ENCODE peak calls at places on chromosomes 11 and 22, in eight cellular contexts. B is tibial nerve, C is mesenchymal stem cell, R is heart left ventricle, X is H9, Z is MM.1S, E is heart right ventricle, S is DND-41. T is an unnamed sample. For H3K4me1, H3K9me3 and H3K27me3, the result is how much of the 10 kb centered on the place peaks cover.

GRCh38 chr11:2534957-2535672 is 90.3 kb downstream of the KCNQ1 start:
- DNase-seq in B (no peak), C (no peak), R (peak), X (no peak), Z (no peak), E (no peak), S (no peak), T (peak)

GRCh38 chr11:64040684-64041267 is 5.0 kb downstream of the FLRT1 start:
- DNase-seq in B (no peak), C (no peak), R (no peak), X (peak), Z (no peak), E (no peak), S (no peak), T (no peak)

GRCh38 chr11:2442554-2442953 is 1.8 kb downstream of the TRPM5 start:
- DNase-seq in B (no peak), C (no peak), R (no peak), X (no peak), Z (no peak), E (no peak), S (peak), T (no peak)

GRCh38 chr11:45859661-45860140 is 12.4 kb downstream of the CRY2 start:
- DNase-seq in B (peak), C (peak), R (peak), X (peak), Z (no peak), E (peak), S (no peak), T (peak)

GRCh38 chr22:49862408-49862776 is 8.7 kb downstream of the ZBED4 start:
- DNase-seq in B (no peak), C (no peak), R (no peak), X (no peak), Z (no peak), E (no peak), S (no peak), T (no peak)

GRCh38 chr22:36659762-36660509 is 43.6 kb downstream of the CACNG2 start:
- DNase-seq in B (peak), C (peak), R (peak), X (no peak), Z (no peak), E (peak), S (no peak), T (peak)

GRCh38 chr11:106077609-106078517 is at the start of gene AASDHPPT:
- DNase-seq in B (peak), C (no peak), R (peak), X (no peak), Z (no peak), E (peak), S (peak), T (no peak)

GRCh38 chr22:37242395-37242918 is 1.6 kb downstream of the RAC2 start:
- DNase-seq in B (no peak), C (peak), R (peak), X (no peak), Z (peak), E (peak), S (peak), T (peak)

GRCh38 chr22:41417622-41418390 is 28.8 kb downstream of the TOB2 start:
- DNase-seq in B (peak), C (no peak), R (peak), X (no peak), Z (no peak), E (peak), S (no peak), T (peak)

GRCh38 chr11:304061-304506 is 3.5 kb upstream of the IFITM2 start:
- DNase-seq in B (no peak), C (no peak), R (no peak), X (no peak), Z (no peak), E (no peak), S (no peak), T (peak)

GRCh38 chr11:207213-208176 is at the start of the genes BET1L and RIC8A:
- DNase-seq in B (peak), C (peak), R (peak), X (peak), Z (peak), E (peak), S (peak), T (peak)

GRCh38 chr11:94750319-94751215 is 17.6 kb upstream of the AMOTL1 start:
- DNase-seq in B (no peak), C (no peak), R (peak), X (no peak), Z (no peak), E (peak), S (no peak), T (peak)
- H3K4me1 ChIP-seq in B (under half), C (under half), R (under half), X (under half), Z (under half), E (under half), S (under half), T (under half)

GRCh38 chr11:120499088-120499487 is 12.5 kb upstream of the GRIK4 start:
- DNase-seq in B (no peak), C (no peak), R (no peak), X (no peak), Z (peak), E (no peak), S (no peak), T (no peak)
- H3K9me3 ChIP-seq in B (under half), C (under half), R (under half), X (under half), Z (under half), E (under half), S (under half), T (under half)

GRCh38 chr11:34631297-34631696 is 10.4 kb downstream of the EHF start:
- DNase-seq in B (no peak), C (no peak), R (no peak), X (no peak), Z (no peak), E (no peak), S (no peak), T (no peak)

GRCh38 chr11:34631737-34632104 is 10.8 kb downstream of the EHF start:
- DNase-seq in B (no peak), C (no peak), R (no peak), X (no peak), Z (no peak), E (no peak), S (no peak), T (no peak)

GRCh38 chr11:34632105-34632780 is 11.3 kb downstream of the EHF start:
- DNase-seq in B (no peak), C (no peak), R (peak), X (no peak), Z (no peak), E (peak), S (no peak), T (no peak)

GRCh38 chr11:34633990-34634725 is 13.3 kb downstream of the EHF start:
- DNase-seq in B (peak), C (no peak), R (no peak), X (no peak), Z (peak), E (no peak), S (no peak), T (no peak)

GRCh38 chr11:34633640-34633989 is 12.7 kb downstream of the EHF start:
- DNase-seq in B (no peak), C (no peak), R (no peak), X (no peak), Z (no peak), E (no peak), S (no peak), T (no peak)
- H3K27me3 ChIP-seq in B (under half), C (under half), R (under half), X (under half), Z (under half), E (under half), S (under half), T (under half)

GRCh38 chr11:21475276-21475675 is 717.6 kb upstream of the ANO5 start:
- DNase-seq in B (no peak), C (no peak), R (no peak), X (no peak), Z (no peak), E (no peak), S (no peak), T (no peak)
- H3K4me1 ChIP-seq in B (under half), C (under half), R (under half), X (under half), Z (under half), E (under half), S (under half), T (under half)

GRCh38 chr22:22458387-22458786 is 50.2 kb downstream of the ZNF280B start:
- DNase-seq in B (no peak), C (no peak), R (no peak), X (no peak), Z (no peak), E (no peak), S (no peak), T (no peak)
- H3K9me3 ChIP-seq in B (under half), C (under half), R (under half), X (under half), Z (under half), E (under half), S (under half), T (under half)

GRCh38 chr11:88353835-88354496 is 16.4 kb upstream of the CTSC start:
- DNase-seq in B (no peak), C (no peak), R (no peak), X (no peak), Z (no peak), E (no peak), S (no peak), T (no peak)
- H3K27me3 ChIP-seq in B (under half), C (under half), R (under half), X (under half), Z (under half), E (under half), S (under half), T (under half)

DNA sequence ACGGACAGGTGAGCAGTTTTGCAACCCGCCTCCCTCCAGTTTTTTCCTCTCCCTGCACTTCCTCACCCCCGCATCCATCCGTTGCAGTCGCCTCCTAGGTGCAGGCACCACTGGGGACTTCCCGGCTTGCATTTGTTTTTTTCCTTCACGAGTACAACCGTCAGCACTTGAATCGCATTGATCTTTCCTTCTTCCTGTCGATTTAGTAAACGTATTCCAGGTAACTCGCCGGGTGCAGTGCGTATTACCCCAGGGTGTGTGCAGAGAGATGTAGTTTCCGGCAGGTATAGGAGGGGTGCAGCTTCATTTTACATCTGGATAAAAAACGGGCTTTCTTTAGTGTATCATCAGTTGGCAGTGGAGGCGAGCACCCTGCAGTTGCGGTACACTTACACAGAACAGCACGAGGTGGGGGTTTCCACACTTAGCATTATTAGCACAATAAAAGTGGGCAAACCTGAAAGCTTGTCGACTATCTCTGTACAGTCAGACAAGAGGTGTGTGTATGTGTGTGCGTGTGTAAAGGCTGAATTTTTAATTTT is at the start of gene SORL1-AS1:
- DNase-seq in B (no peak), C (peak), R (no peak), X (no peak), Z (no peak), E (no peak), S (peak), T (no peak)
- H3K4me1 ChIP-seq in B (under half), C (under half), R (under half), X (under half), Z (under half), E (under half), S (half or more), T (under half)

T was measured in right cardiac atrium.